ENCODE peak calls at places on chromosomes 16 and 17, in nine cellular contexts. Y is AML-193; C is germinal center; O is heart left ventricle; N is activated B cell treated with CpG ODN at 0.5 μM for 24 hours; J is activated CD4-positive, CD25-positive, alpha-beta regulatory T cell; W is effector memory CD4-positive, alpha-beta T cell; E is activated T-cell treated with anti-CD3 and anti-CD28 coated beads for 1 hour; I is EL. T is an unnamed sample.

GRCh38 chr17:76297436-76297835 is 10.6 kb downstream of the QRICH2 start:
- DNase-seq in Y (no peak), C (no peak), O (no peak), N (no peak), J (no peak), W (no peak), E (no peak), I (no peak), T (no peak)

GRCh38 chr17:14724770-14725169 is 423.9 kb downstream of the HS3ST3B1 start:
- DNase-seq in Y (no peak), C (no peak), O (no peak), N (no peak), J (no peak), W (no peak), E (no peak), I (no peak), T (no peak)

GRCh38 chr16:8571061-8571596 is 19.2 kb downstream of the TMEM114 start:
- DNase-seq in Y (peak), C (no peak), O (no peak), N (no peak), J (no peak), W (no peak), E (no peak), I (peak), T (no peak)

GRCh38 chr17:9917801-9918200 is 12.7 kb upstream of the RCVRN start:
- DNase-seq in Y (no peak), C (no peak), O (no peak), N (no peak), J (no peak), W (no peak), E (no peak), I (no peak), T (no peak)

GRCh38 chr16:11715246-11715947 is 27.3 kb downstream of the TXNDC11 start:
- DNase-seq in Y (no peak), C (no peak), O (no peak), N (no peak), J (no peak), W (no peak), E (no peak), I (no peak), T (no peak)

GRCh38 chr17:63275318-63275967 is 170.7 kb downstream of the CYB561 start:
- DNase-seq in Y (peak), C (no peak), O (no peak), N (no peak), J (no peak), W (no peak), E (no peak), I (peak), T (no peak)

GRCh38 chr17:60630352-60630751 is 30.4 kb downstream of the PPM1D start:
- DNase-seq in Y (no peak), C (no peak), O (peak), N (no peak), J (no peak), W (no peak), E (no peak), I (no peak), T (no peak)

GRCh38 chr16:68823401-68823800 is 19.9 kb upstream of the TANGO6 start:
- DNase-seq in Y (no peak), C (no peak), O (no peak), N (no peak), J (no peak), W (no peak), E (no peak), I (peak), T (no peak)

GRCh38 chr16:50603206-50604064 is 55.2 kb downstream of the NKD1 start:
- DNase-seq in Y (no peak), C (no peak), O (no peak), N (no peak), J (no peak), W (no peak), E (no peak), I (peak), T (no peak)

GRCh38 chr17:45172232-45172540 is 10.5 kb downstream of the HEXIM2 start:
- DNase-seq in Y (no peak), C (no peak), O (no peak), N (no peak), J (no peak), W (no peak), E (no peak), I (no peak), T (no peak)

GRCh38 chr17:15103785-15104184 is 161.3 kb downstream of the PMP22 start:
- DNase-seq in Y (no peak), C (no peak), O (no peak), N (no peak), J (no peak), W (no peak), E (no peak), I (no peak), T (no peak)

GRCh38 chr17:58233547-58233946 is 4.8 kb upstream of the LPO start:
- DNase-seq in Y (no peak), C (peak), O (no peak), N (no peak), J (no peak), W (no peak), E (no peak), I (no peak), T (peak)

GRCh38 chr16:31428638-31429247 is 583 bp upstream of the COX6A2 start:
- DNase-seq in Y (no peak), C (no peak), O (no peak), N (no peak), J (no peak), W (no peak), E (no peak), I (no peak), T (no peak)

GRCh38 chr17:27878776-27879562 is 14.2 kb downstream of the LYRM9 start:
- DNase-seq in Y (no peak), C (no peak), O (no peak), N (no peak), J (no peak), W (no peak), E (peak), I (no peak), T (no peak)

GRCh38 chr17:56681561-56682266 is 88.2 kb downstream of the NOG start:
- DNase-seq in Y (no peak), C (no peak), O (no peak), N (no peak), J (no peak), W (no peak), E (no peak), I (peak), T (no peak)

GRCh38 chr17:75526555-75527270 is 1.2 kb downstream of the LLGL2 start:
- DNase-seq in Y (no peak), C (no peak), O (no peak), N (no peak), J (no peak), W (no peak), E (no peak), I (no peak), T (no peak)

GRCh38 chr16:2520784-2521577 is 810 bp downstream of the AMDHD2 start:
- DNase-seq in Y (no peak), C (peak), O (peak), N (peak), J (no peak), W (peak), E (no peak), I (no peak), T (peak)

GRCh38 chr17:48551601-48552452 is 6.9 kb upstream of the HOXB2 start:
- DNase-seq in Y (no peak), C (no peak), O (no peak), N (no peak), J (no peak), W (no peak), E (no peak), I (no peak), T (no peak)

GRCh38 chr16:17241264-17241835 is 229.4 kb downstream of the XYLT1 start:
- DNase-seq in Y (no peak), C (no peak), O (no peak), N (no peak), J (no peak), W (no peak), E (no peak), I (no peak), T (no peak)

GRCh38 chr17:10182785-10183184 is 15.6 kb downstream of the GAS7 start:
- DNase-seq in Y (no peak), C (no peak), O (no peak), N (no peak), J (no peak), W (no peak), E (no peak), I (no peak), T (no peak)

GRCh38 chr16:918741-919657 is 51.8 kb downstream of the LMF1 start:
- DNase-seq in Y (no peak), C (no peak), O (no peak), N (no peak), J (no peak), W (no peak), E (no peak), I (no peak), T (no peak)

GRCh38 chr17:41975099-41976083 is 8.8 kb downstream of the CNP start:
- DNase-seq in Y (no peak), C (no peak), O (peak), N (no peak), J (no peak), W (no peak), E (no peak), I (peak), T (no peak)

GRCh38 chr17:59498421-59499307 is 66.7 kb upstream of the DHX40 start:
- DNase-seq in Y (no peak), C (no peak), O (no peak), N (no peak), J (no peak), W (no peak), E (no peak), I (no peak), T (no peak)

GRCh38 chr17:40340880-40341807 is 23.4 kb downstream of the GJD3 start:
- DNase-seq in Y (no peak), C (peak), O (peak), N (peak), J (peak), W (peak), E (peak), I (peak), T (peak)

GRCh38 chr17:63478814-63479494 is 2.1 kb downstream of the ACE start:
- DNase-seq in Y (peak), C (peak), O (peak), N (peak), J (peak), W (peak), E (peak), I (peak), T (peak)

T was measured in memory B cell.